ENCODE peak calls at places on chromosomes 2 and 18, in five cellular contexts. C is hepatocyte, K is spleen, M is HL-60, H is stomach. T is an unnamed sample.

GRCh38 chr2:199581504-199581903 is 123.8 kb upstream of the SATB2 start:
- DNase-seq in H (no peak), K (no peak), C (no peak), M (no peak), T (no peak)

GRCh38 chr2:239461551-239462515 is 61.0 kb upstream of the HDAC4 start:
- DNase-seq in K (no peak), H (peak; percentile 14), M (no peak), C (no peak), T (no peak)

GRCh38 chr2:44479127-44479887 is 117.6 kb downstream of the CAMKMT start:
- DNase-seq in K (no peak), M (peak; percentile 73), C (peak; percentile 87), H (no peak), T (no peak)

GRCh38 chr2:78416625-78417300 is 608.7 kb upstream of the REG3G start:
- DNase-seq in H (no peak), M (no peak), K (no peak), C (no peak), T (no peak)

GRCh38 chr2:42971947-42972736 is 179.8 kb upstream of the HAAO start:
- DNase-seq in H (no peak), K (peak; percentile 50), M (no peak), C (no peak), T (no peak)

GRCh38 chr2:215396595-215397313 is 39.1 kb downstream of the FN1 start:
- DNase-seq in M (peak; percentile 70), C (no peak), H (no peak), K (no peak), T (no peak)

GRCh38 chr2:172437419-172438063 is 10.2 kb downstream of the ITGA6 start:
- DNase-seq in C (no peak), H (no peak), K (no peak), M (peak; percentile 27), T (no peak)

GRCh38 chr18:60067426-60068210 is 167.8 kb downstream of the PMAIP1 start:
- DNase-seq in H (no peak), K (no peak), M (no peak), C (no peak), T (no peak)

GRCh38 chr18:58139627-58140026 is 95.6 kb downstream of the NEDD4L start:
- DNase-seq in M (no peak), C (no peak), K (no peak), H (no peak), T (no peak)

GRCh38 chr2:235468978-235469694 is 24.7 kb upstream of the AGAP1 start:
- DNase-seq in C (peak; percentile 73), H (peak; percentile 36), K (no peak), M (no peak), T (peak; percentile 22)

GRCh38 chr2:222900354-222900753 is 39.5 kb downstream of the ACSL3 start:
- DNase-seq in H (no peak), M (no peak), K (no peak), C (no peak), T (no peak)

GRCh38 chr18:8507361-8507760 is 101.9 kb upstream of the RAB12 start:
- DNase-seq in M (no peak), H (no peak), K (no peak), C (no peak), T (no peak)

GRCh38 chr2:142863485-142863921 is 14.0 kb upstream of the KYNU start:
- DNase-seq in K (no peak), H (no peak), M (no peak), C (peak; percentile 32), T (no peak)

GRCh38 chr2:174233771-174234275 is 14.5 kb downstream of the OLA1 start:
- DNase-seq in H (no peak), K (no peak), M (no peak), C (no peak), T (no peak)

GRCh38 chr2:98658816-98659486 is 50.6 kb downstream of the UNC50 start:
- DNase-seq in M (no peak), H (no peak), C (no peak), K (no peak), T (no peak)

GRCh38 chr18:41373612-41374011 is 581.4 kb upstream of the PIK3C3 start:
- DNase-seq in M (no peak), H (no peak), C (no peak), K (no peak), T (no peak)
- H3K27ac ChIP-seq in M (no peak overlapping the region), H (no peak overlapping the region), C (no peak overlapping the region), K (no peak overlapping the region), T (no peak overlapping the region)

DNA sequence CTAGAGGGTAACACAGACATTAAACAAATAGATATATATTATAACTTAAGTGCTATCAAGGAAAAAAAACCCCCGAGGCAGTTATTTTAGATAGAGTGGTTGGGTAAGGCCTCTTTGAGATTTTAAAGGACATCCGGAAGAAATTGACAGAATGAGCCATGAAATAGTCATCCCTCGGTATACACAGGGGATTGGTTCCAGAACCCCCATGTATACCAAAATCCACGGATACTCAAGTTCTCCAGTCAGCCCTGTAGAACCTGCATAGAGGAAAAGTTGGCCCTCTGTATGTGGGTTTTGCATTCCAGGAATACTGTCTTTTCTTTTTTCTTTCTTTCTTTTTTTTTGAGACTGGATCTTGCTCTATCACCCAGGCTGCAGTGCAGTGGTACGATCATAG is 2.0 kb downstream of the DHX57 start:
- DNase-seq in K (no peak), M (no peak), H (no peak), C (no peak), T (no peak)
- TF ChIP-seq CTCF in K (no peak), M (no peak), H (no peak), C (no peak), T (no peak)

GRCh38 chr2:1591461-1591770 is 152.9 kb downstream of the PXDN start:
- DNase-seq in K (no peak), C (no peak), H (no peak), M (no peak), T (no peak)
- H3K27ac ChIP-seq in K (peak overlapping the region; percentile 43), C (no peak overlapping the region), H (peak overlapping the region; percentile 51), M (no peak overlapping the region), T (peak overlapping the region; percentile 44)

GRCh38 chr18:41985914-41986313 is 30.9 kb downstream of the PIK3C3 start:
- DNase-seq in K (no peak), H (no peak), C (no peak), M (no peak), T (no peak)
- TF ChIP-seq CTCF in K (no peak), H (no peak), C (no peak), M (no peak), T (no peak)

GRCh38 chr2:181675241-181675640 is 5.1 kb downstream of the NEUROD1 start:
- DNase-seq in H (no peak), K (no peak), M (no peak), C (no peak), T (no peak)
- H3K27ac ChIP-seq in H (no peak overlapping the region), K (no peak overlapping the region), M (no peak overlapping the region), C (no peak overlapping the region), T (no peak overlapping the region)